ENCODE peak calls at places on chromosomes 1 and 21, in six cellular contexts. One of them, this sample, is unnamed.

GRCh38 chr1:20978413-20978812 is 191.3 kb upstream of the HP1BP3 start:
- DNase-seq in mesendoderm: peak; percentile 19
- DNase-seq in esophagus squamous epithelium: no peak
- DNase-seq in heart left ventricle: no peak
- DNase-seq in HAP-1: no peak
- DNase-seq in PC-3: no peak
- DNase-seq in this sample: no peak

GRCh38 chr1:33358771-33359503 is 38.0 kb upstream of the A3GALT2 start:
- DNase-seq in PC-3: peak; percentile 23
- DNase-seq in esophagus squamous epithelium: no peak
- DNase-seq in heart left ventricle: no peak
- DNase-seq in mesendoderm: no peak
- DNase-seq in HAP-1: no peak
- DNase-seq in this sample: no peak

GRCh38 chr1:228037401-228038386 is 30.9 kb downstream of the WNT3A start:
- DNase-seq in esophagus squamous epithelium: no peak
- DNase-seq in heart left ventricle: no peak
- DNase-seq in PC-3: no peak
- DNase-seq in HAP-1: no peak
- DNase-seq in mesendoderm: peak; percentile 30
- DNase-seq in this sample: no peak

GRCh38 chr1:83671586-83671985 is 327.3 kb downstream of the TTLL7 start:
- DNase-seq in esophagus squamous epithelium: no peak
- DNase-seq in HAP-1: no peak
- DNase-seq in heart left ventricle: no peak
- DNase-seq in mesendoderm: no peak
- DNase-seq in PC-3: no peak
- DNase-seq in this sample: no peak

GRCh38 chr1:23727362-23727811 is 15.9 kb upstream of the ELOA start:
- DNase-seq in PC-3: no peak
- DNase-seq in HAP-1: no peak
- DNase-seq in esophagus squamous epithelium: no peak
- DNase-seq in heart left ventricle: peak; percentile 15
- DNase-seq in mesendoderm: no peak
- DNase-seq in this sample: no peak

GRCh38 chr1:202563818-202564217 is 146.4 kb downstream of the SYT2 start:
- DNase-seq in heart left ventricle: no peak
- DNase-seq in esophagus squamous epithelium: no peak
- DNase-seq in HAP-1: no peak
- DNase-seq in PC-3: no peak
- DNase-seq in mesendoderm: no peak
- DNase-seq in this sample: no peak

GRCh38 chr1:88731475-88731874 is 47.4 kb downstream of the PKN2 start:
- DNase-seq in mesendoderm: no peak
- DNase-seq in PC-3: peak; percentile 89
- DNase-seq in heart left ventricle: peak; percentile 20
- DNase-seq in esophagus squamous epithelium: no peak
- DNase-seq in HAP-1: no peak
- DNase-seq in this sample: peak; percentile 95

GRCh38 chr1:160489513-160490261 is 33.4 kb downstream of the SLAMF6 start:
- DNase-seq in HAP-1: no peak
- DNase-seq in esophagus squamous epithelium: no peak
- DNase-seq in mesendoderm: peak; percentile 45
- DNase-seq in heart left ventricle: no peak
- DNase-seq in PC-3: no peak
- DNase-seq in this sample: no peak

GRCh38 chr1:113929750-113930498 is 800 bp downstream of the HIPK1 start:
- DNase-seq in heart left ventricle: peak; percentile 29
- DNase-seq in esophagus squamous epithelium: no peak
- DNase-seq in PC-3: peak; percentile 22
- DNase-seq in HAP-1: no peak
- DNase-seq in mesendoderm: peak; percentile 66
- DNase-seq in this sample: no peak

GRCh38 chr21:27475363-27475955 is 508.6 kb upstream of the ADAMTS5 start:
- DNase-seq in PC-3: no peak
- DNase-seq in esophagus squamous epithelium: no peak
- DNase-seq in mesendoderm: peak; percentile 29
- DNase-seq in heart left ventricle: no peak
- DNase-seq in HAP-1: no peak
- DNase-seq in this sample: no peak

GRCh38 chr1:115977481-115978258 is 1.4 kb downstream of the SLC22A15 start:
- DNase-seq in mesendoderm: peak; percentile 31
- DNase-seq in PC-3: peak; percentile 56
- DNase-seq in esophagus squamous epithelium: no peak
- DNase-seq in HAP-1: peak; percentile 47
- DNase-seq in heart left ventricle: no peak
- DNase-seq in this sample: peak; percentile 83

GRCh38 chr1:199243423-199244061 is 604.7 kb downstream of the PTPRC start:
- DNase-seq in mesendoderm: peak; percentile 73
- DNase-seq in esophagus squamous epithelium: no peak
- DNase-seq in HAP-1: peak; percentile 65
- DNase-seq in PC-3: peak; percentile 70
- DNase-seq in heart left ventricle: peak; percentile 21
- DNase-seq in this sample: no peak

GRCh38 chr1:242623751-242624150 is 99.3 kb upstream of the PLD5 start:
- DNase-seq in PC-3: no peak
- DNase-seq in esophagus squamous epithelium: no peak
- DNase-seq in HAP-1: no peak
- DNase-seq in mesendoderm: no peak
- DNase-seq in heart left ventricle: no peak
- DNase-seq in this sample: no peak

GRCh38 chr1:10667815-10668214 is 128.6 kb downstream of the CASZ1 start:
- DNase-seq in heart left ventricle: no peak
- DNase-seq in esophagus squamous epithelium: no peak
- DNase-seq in mesendoderm: no peak
- DNase-seq in PC-3: no peak
- DNase-seq in HAP-1: no peak
- DNase-seq in this sample: no peak

GRCh38 chr1:6287431-6287886 is 26.6 kb upstream of the GPR153 start:
- DNase-seq in esophagus squamous epithelium: no peak
- DNase-seq in PC-3: no peak
- DNase-seq in heart left ventricle: no peak
- DNase-seq in HAP-1: no peak
- DNase-seq in mesendoderm: no peak
- DNase-seq in this sample: no peak

GRCh38 chr1:94819945-94820746 is at the start of gene SLC44A3:
- DNase-seq in esophagus squamous epithelium: no peak
- DNase-seq in HAP-1: peak; percentile 40
- DNase-seq in PC-3: peak; percentile 60
- DNase-seq in heart left ventricle: peak; percentile 44
- DNase-seq in mesendoderm: peak; percentile 72
- DNase-seq in this sample: no peak

GRCh38 chr1:202959276-202959620 is 1.1 kb upstream of the ADIPOR1 start:
- DNase-seq in PC-3: peak; percentile 94
- DNase-seq in heart left ventricle: no peak
- DNase-seq in HAP-1: no peak
- DNase-seq in mesendoderm: no peak
- DNase-seq in esophagus squamous epithelium: no peak
- DNase-seq in this sample: no peak

GRCh38 chr1:218802799-218803198 is 370.9 kb upstream of the LYPLAL1 start:
- DNase-seq in PC-3: no peak
- DNase-seq in heart left ventricle: no peak
- DNase-seq in HAP-1: no peak
- DNase-seq in mesendoderm: no peak
- DNase-seq in esophagus squamous epithelium: no peak
- DNase-seq in this sample: no peak

GRCh38 chr21:41342035-41342434 is 19.8 kb upstream of the MX2 start:
- DNase-seq in mesendoderm: no peak
- DNase-seq in HAP-1: no peak
- DNase-seq in PC-3: no peak
- DNase-seq in esophagus squamous epithelium: no peak
- DNase-seq in heart left ventricle: no peak
- DNase-seq in this sample: no peak

DNA sequence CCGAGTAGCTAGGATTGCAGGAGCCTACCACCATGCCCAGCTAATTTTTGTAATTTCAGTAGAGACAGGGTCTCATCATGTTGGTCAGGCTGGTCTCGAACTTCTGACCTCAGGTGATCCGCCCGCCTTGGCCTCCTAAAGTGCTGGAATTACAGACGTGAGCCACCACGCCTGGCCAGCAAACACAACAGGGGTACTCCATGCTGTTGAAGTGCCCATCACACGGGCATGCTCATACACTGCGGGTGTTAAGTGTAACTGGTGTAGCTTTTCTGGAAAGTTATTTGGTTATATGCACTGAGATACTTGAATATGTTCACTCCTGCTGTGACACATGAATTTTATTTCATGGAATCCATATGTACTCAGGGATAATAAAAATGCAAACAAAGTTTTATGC is 9.3 kb downstream of the SRSF4 start:
- DNase-seq in heart left ventricle: no peak
- DNase-seq in PC-3: no peak
- DNase-seq in HAP-1: no peak
- DNase-seq in esophagus squamous epithelium: no peak
- DNase-seq in mesendoderm: no peak
- DNase-seq in this sample: no peak
- H3K36me3 ChIP-seq in heart left ventricle: peaks cover 15% of the 10 kb centered on the region
- H3K36me3 ChIP-seq in PC-3: peaks cover 26% of the 10 kb centered on the region
- H3K36me3 ChIP-seq in HAP-1: peaks cover 15% of the 10 kb centered on the region
- H3K36me3 ChIP-seq in esophagus squamous epithelium: no peaks in the 10 kb centered on the region
- H3K36me3 ChIP-seq in mesendoderm: no peaks in the 10 kb centered on the region
- H3K36me3 ChIP-seq in this sample: no peaks in the 10 kb centered on the region

DNA sequence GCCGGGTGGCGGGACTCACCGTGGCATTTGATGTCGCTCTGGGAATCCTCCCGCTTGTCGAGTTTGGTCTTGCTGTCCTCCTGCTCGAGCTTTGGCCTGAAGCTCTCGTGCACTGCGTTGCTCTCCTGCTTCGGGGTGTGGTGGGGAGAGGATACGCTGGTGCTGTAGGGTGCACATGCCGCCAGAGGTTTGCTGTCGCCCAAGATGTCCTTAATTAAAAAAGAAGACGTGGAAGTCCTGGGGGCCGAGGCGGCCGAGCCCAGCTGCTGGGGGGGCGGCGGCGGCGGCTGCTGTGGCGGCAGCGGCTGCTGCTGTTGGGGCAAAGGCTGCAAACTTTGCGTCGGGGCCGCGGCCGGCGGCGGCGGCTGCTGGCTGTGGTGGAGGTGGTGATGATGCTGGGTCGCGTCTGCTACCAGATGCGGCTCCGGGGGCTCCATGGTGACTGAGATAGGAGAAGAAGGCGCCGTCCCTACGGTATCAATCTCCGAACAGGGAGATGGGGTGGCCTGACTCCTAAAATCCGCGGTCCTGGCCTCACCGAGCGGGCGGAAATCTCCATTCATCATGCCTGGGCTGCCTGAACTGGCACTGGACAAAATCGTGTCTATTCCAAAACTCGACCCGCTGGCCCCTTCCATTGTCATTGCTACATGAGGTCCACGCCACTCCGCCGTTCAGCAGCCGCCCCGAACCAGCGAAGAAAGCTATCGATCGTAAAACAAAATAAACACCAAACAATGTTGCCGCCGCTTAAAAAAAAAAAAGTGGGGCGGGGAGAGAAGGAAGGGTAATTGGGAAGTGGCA is at the start of gene BARHL2:
- DNase-seq in HAP-1: no peak
- DNase-seq in mesendoderm: peak; percentile 58
- DNase-seq in heart left ventricle: no peak
- DNase-seq in esophagus squamous epithelium: no peak
- DNase-seq in PC-3: no peak
- DNase-seq in this sample: no peak
- H3K4me3 ChIP-seq in HAP-1: peak within 1 kb of the TSS; percentile 51
- H3K4me3 ChIP-seq in mesendoderm: peak within 1 kb of the TSS; percentile 43
- H3K4me3 ChIP-seq in heart left ventricle: peak within 1 kb of the TSS; percentile 24
- H3K4me3 ChIP-seq in esophagus squamous epithelium: no peak within 1 kb of the TSS
- H3K4me3 ChIP-seq in PC-3: no peak within 1 kb of the TSS
- H3K4me3 ChIP-seq in this sample: peak within 1 kb of the TSS; percentile 26

GRCh38 chr1:38084113-38084512 is 37.5 kb upstream of the POU3F1 start:
- DNase-seq in esophagus squamous epithelium: no peak
- DNase-seq in heart left ventricle: no peak
- DNase-seq in PC-3: no peak
- DNase-seq in HAP-1: no peak
- DNase-seq in mesendoderm: no peak
- DNase-seq in this sample: no peak

GRCh38 chr1:38083541-38083940 is 36.9 kb upstream of the POU3F1 start:
- DNase-seq in esophagus squamous epithelium: no peak
- DNase-seq in PC-3: no peak
- DNase-seq in mesendoderm: no peak
- DNase-seq in heart left ventricle: no peak
- DNase-seq in HAP-1: no peak
- DNase-seq in this sample: no peak

GRCh38 chr1:38087676-38088075 is 41.1 kb upstream of the POU3F1 start:
- DNase-seq in HAP-1: no peak
- DNase-seq in heart left ventricle: no peak
- DNase-seq in esophagus squamous epithelium: no peak
- DNase-seq in mesendoderm: no peak
- DNase-seq in PC-3: no peak
- DNase-seq in this sample: no peak

GRCh38 chr1:38084700-38085099 is 38.1 kb upstream of the POU3F1 start:
- DNase-seq in PC-3: no peak
- DNase-seq in heart left ventricle: peak; percentile 19
- DNase-seq in esophagus squamous epithelium: no peak
- DNase-seq in mesendoderm: no peak
- DNase-seq in HAP-1: no peak
- DNase-seq in this sample: no peak

DNA sequence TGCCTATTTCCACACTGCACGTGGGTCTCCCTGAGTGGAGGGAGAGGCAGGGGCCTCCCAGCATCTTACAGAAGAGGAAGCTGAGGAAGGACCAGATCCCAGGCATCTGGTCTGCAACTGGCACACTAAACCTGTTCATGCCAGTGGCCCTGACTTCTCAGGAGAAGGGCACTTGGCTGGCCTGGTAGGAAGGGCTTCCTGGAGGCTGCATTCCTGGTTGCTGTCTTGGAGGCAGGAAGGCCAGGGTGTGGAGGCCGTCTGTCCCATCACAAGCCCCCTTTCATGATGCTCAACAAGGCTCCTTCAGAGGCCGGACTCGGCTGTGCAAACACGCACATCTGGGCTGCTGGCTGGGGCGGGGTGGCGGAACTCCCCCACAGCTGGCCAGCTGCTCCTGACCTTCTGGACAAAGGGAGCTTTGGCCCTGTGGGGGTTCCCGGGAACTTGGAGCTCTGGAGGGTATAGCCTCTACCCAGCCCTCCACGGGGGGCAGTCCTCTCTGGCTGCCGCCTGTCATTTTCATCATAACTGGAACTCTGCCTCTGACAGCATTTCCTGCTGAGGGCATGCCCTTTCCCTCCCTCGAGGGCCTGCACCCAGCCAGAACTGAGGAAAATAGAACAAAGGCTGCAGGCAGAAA is 39.2 kb upstream of the POU3F1 start:
- DNase-seq in HAP-1: no peak
- DNase-seq in PC-3: no peak
- DNase-seq in mesendoderm: no peak
- DNase-seq in esophagus squamous epithelium: no peak
- DNase-seq in heart left ventricle: no peak
- DNase-seq in this sample: no peak
- H3K27me3 ChIP-seq in HAP-1: no peaks in the 10 kb centered on the region
- H3K27me3 ChIP-seq in PC-3: peaks cover 18% of the 10 kb centered on the region
- H3K27me3 ChIP-seq in mesendoderm: no peaks in the 10 kb centered on the region
- H3K27me3 ChIP-seq in esophagus squamous epithelium: peaks cover 20% of the 10 kb centered on the region
- H3K27me3 ChIP-seq in heart left ventricle: no peaks in the 10 kb centered on the region
- H3K27me3 ChIP-seq in this sample: peaks cover 1% of the 10 kb centered on the region

DNA sequence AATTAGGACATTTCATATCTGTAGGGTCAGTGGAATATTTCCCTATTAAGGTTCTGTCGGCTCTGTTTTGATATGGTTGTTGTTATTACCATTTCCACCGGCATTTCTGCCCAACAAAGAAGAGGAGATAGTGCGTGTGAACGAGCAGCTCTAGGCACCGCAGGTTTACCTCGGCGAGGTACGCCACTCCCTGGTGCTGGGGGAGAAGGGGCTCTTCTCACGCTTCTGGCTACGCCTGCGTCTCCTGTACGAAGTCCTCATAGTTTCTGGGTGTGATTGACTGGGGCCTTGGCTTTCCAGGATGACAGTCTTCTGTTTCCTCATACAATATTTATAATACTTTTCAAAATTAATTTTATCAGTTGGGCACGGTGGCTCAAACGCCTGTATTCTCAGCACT is 54.4 kb upstream of the DIP2A start:
- DNase-seq in heart left ventricle: no peak
- DNase-seq in mesendoderm: no peak
- DNase-seq in PC-3: no peak
- DNase-seq in HAP-1: no peak
- DNase-seq in esophagus squamous epithelium: no peak
- DNase-seq in this sample: no peak
- H3K36me3 ChIP-seq in heart left ventricle: peaks cover 73% of the 10 kb centered on the region
- H3K36me3 ChIP-seq in mesendoderm: peaks cover 3% of the 10 kb centered on the region
- H3K36me3 ChIP-seq in PC-3: peaks cover 17% of the 10 kb centered on the region
- H3K36me3 ChIP-seq in HAP-1: peaks cover 42% of the 10 kb centered on the region
- H3K36me3 ChIP-seq in esophagus squamous epithelium: peaks cover 17% of the 10 kb centered on the region
- H3K36me3 ChIP-seq in this sample: peaks cover 17% of the 10 kb centered on the region